ENCODE peak calls at places on chromosome 9, in ten cellular contexts. One of them, this sample, is unnamed.

GRCh38 chr9:33651125-33651524 is 127.1 kb downstream of the ANKRD18B start:
- DNase-seq in PC-3: no peak
- DNase-seq in adipocyte: no peak
- DNase-seq in M059J: no peak
- DNase-seq in neural progenitor cell: peak
- DNase-seq in activated effector memory CD4-positive, alpha-beta T cell treated with Interleukin-2 at 50 U/mL for 16 hours: no peak
- DNase-seq in AG20443: no peak
- DNase-seq in kidney tubule cell: no peak
- DNase-seq in mucosa of gallbladder: no peak
- DNase-seq in NCI-H774: no peak
- DNase-seq in this sample: no peak

GRCh38 chr9:78021692-78022091 is 9.9 kb downstream of the GNAQ start:
- DNase-seq in adipocyte: peak
- DNase-seq in activated effector memory CD4-positive, alpha-beta T cell treated with Interleukin-2 at 50 U/mL for 16 hours: no peak
- DNase-seq in neural progenitor cell: peak
- DNase-seq in PC-3: no peak
- DNase-seq in kidney tubule cell: peak
- DNase-seq in M059J: no peak
- DNase-seq in mucosa of gallbladder: peak
- DNase-seq in NCI-H774: no peak
- DNase-seq in AG20443: no peak
- DNase-seq in this sample: no peak

GRCh38 chr9:97557606-97558095 is 56.2 kb downstream of the TMOD1 start:
- DNase-seq in NCI-H774: no peak
- DNase-seq in neural progenitor cell: no peak
- DNase-seq in PC-3: no peak
- DNase-seq in adipocyte: no peak
- DNase-seq in kidney tubule cell: no peak
- DNase-seq in activated effector memory CD4-positive, alpha-beta T cell treated with Interleukin-2 at 50 U/mL for 16 hours: no peak
- DNase-seq in AG20443: no peak
- DNase-seq in mucosa of gallbladder: peak
- DNase-seq in M059J: no peak
- DNase-seq in this sample: no peak

GRCh38 chr9:108489567-108489966 is 366.2 kb downstream of the ACTL7B start:
- DNase-seq in PC-3: no peak
- DNase-seq in NCI-H774: no peak
- DNase-seq in neural progenitor cell: no peak
- DNase-seq in kidney tubule cell: no peak
- DNase-seq in adipocyte: no peak
- DNase-seq in activated effector memory CD4-positive, alpha-beta T cell treated with Interleukin-2 at 50 U/mL for 16 hours: no peak
- DNase-seq in mucosa of gallbladder: no peak
- DNase-seq in M059J: no peak
- DNase-seq in AG20443: no peak
- DNase-seq in this sample: no peak

GRCh38 chr9:107819772-107820171 is 330.2 kb upstream of the KLF4 start:
- DNase-seq in kidney tubule cell: no peak
- DNase-seq in adipocyte: no peak
- DNase-seq in NCI-H774: peak
- DNase-seq in M059J: no peak
- DNase-seq in PC-3: no peak
- DNase-seq in AG20443: no peak
- DNase-seq in mucosa of gallbladder: peak
- DNase-seq in activated effector memory CD4-positive, alpha-beta T cell treated with Interleukin-2 at 50 U/mL for 16 hours: no peak
- DNase-seq in neural progenitor cell: peak
- DNase-seq in this sample: no peak

GRCh38 chr9:97057651-97058050 is 18.7 kb upstream of the CTSV start:
- DNase-seq in activated effector memory CD4-positive, alpha-beta T cell treated with Interleukin-2 at 50 U/mL for 16 hours: no peak
- DNase-seq in neural progenitor cell: no peak
- DNase-seq in PC-3: no peak
- DNase-seq in adipocyte: no peak
- DNase-seq in M059J: no peak
- DNase-seq in mucosa of gallbladder: no peak
- DNase-seq in AG20443: no peak
- DNase-seq in NCI-H774: no peak
- DNase-seq in kidney tubule cell: no peak
- DNase-seq in this sample: no peak

GRCh38 chr9:112377087-112377486 is 2.8 kb upstream of the HSDL2 start:
- DNase-seq in neural progenitor cell: no peak
- DNase-seq in PC-3: no peak
- DNase-seq in M059J: peak
- DNase-seq in NCI-H774: no peak
- DNase-seq in mucosa of gallbladder: no peak
- DNase-seq in kidney tubule cell: no peak
- DNase-seq in AG20443: no peak
- DNase-seq in activated effector memory CD4-positive, alpha-beta T cell treated with Interleukin-2 at 50 U/mL for 16 hours: no peak
- DNase-seq in adipocyte: no peak
- DNase-seq in this sample: no peak

GRCh38 chr9:31390352-31391025 is 994.0 kb upstream of the ACO1 start:
- DNase-seq in neural progenitor cell: peak
- DNase-seq in kidney tubule cell: no peak
- DNase-seq in mucosa of gallbladder: no peak
- DNase-seq in activated effector memory CD4-positive, alpha-beta T cell treated with Interleukin-2 at 50 U/mL for 16 hours: no peak
- DNase-seq in adipocyte: no peak
- DNase-seq in NCI-H774: no peak
- DNase-seq in AG20443: no peak
- DNase-seq in M059J: no peak
- DNase-seq in PC-3: no peak
- DNase-seq in this sample: no peak

GRCh38 chr9:101758300-101758930 is 20.0 kb upstream of the GRIN3A start:
- DNase-seq in neural progenitor cell: no peak
- DNase-seq in activated effector memory CD4-positive, alpha-beta T cell treated with Interleukin-2 at 50 U/mL for 16 hours: no peak
- DNase-seq in adipocyte: no peak
- DNase-seq in PC-3: no peak
- DNase-seq in mucosa of gallbladder: no peak
- DNase-seq in NCI-H774: no peak
- DNase-seq in AG20443: no peak
- DNase-seq in kidney tubule cell: no peak
- DNase-seq in M059J: no peak
- DNase-seq in this sample: no peak

GRCh38 chr9:117734523-117735314 is 30.5 kb downstream of the TLR4 start:
- DNase-seq in NCI-H774: no peak
- DNase-seq in activated effector memory CD4-positive, alpha-beta T cell treated with Interleukin-2 at 50 U/mL for 16 hours: no peak
- DNase-seq in PC-3: no peak
- DNase-seq in adipocyte: peak
- DNase-seq in kidney tubule cell: peak
- DNase-seq in M059J: peak
- DNase-seq in neural progenitor cell: no peak
- DNase-seq in mucosa of gallbladder: no peak
- DNase-seq in AG20443: peak
- DNase-seq in this sample: no peak

GRCh38 chr9:103287361-103287760 is 292.2 kb downstream of the CYLC2 start:
- DNase-seq in NCI-H774: no peak
- DNase-seq in mucosa of gallbladder: no peak
- DNase-seq in PC-3: no peak
- DNase-seq in AG20443: no peak
- DNase-seq in neural progenitor cell: no peak
- DNase-seq in activated effector memory CD4-positive, alpha-beta T cell treated with Interleukin-2 at 50 U/mL for 16 hours: no peak
- DNase-seq in M059J: no peak
- DNase-seq in kidney tubule cell: no peak
- DNase-seq in adipocyte: no peak
- DNase-seq in this sample: no peak

GRCh38 chr9:130029591-130029990 is 13.4 kb downstream of the FNBP1 start:
- DNase-seq in mucosa of gallbladder: no peak
- DNase-seq in kidney tubule cell: no peak
- DNase-seq in neural progenitor cell: no peak
- DNase-seq in NCI-H774: no peak
- DNase-seq in AG20443: no peak
- DNase-seq in activated effector memory CD4-positive, alpha-beta T cell treated with Interleukin-2 at 50 U/mL for 16 hours: no peak
- DNase-seq in M059J: no peak
- DNase-seq in PC-3: no peak
- DNase-seq in adipocyte: no peak
- DNase-seq in this sample: no peak

GRCh38 chr9:71795097-71795807 is 26.9 kb upstream of the CEMIP2 start:
- DNase-seq in kidney tubule cell: peak
- DNase-seq in NCI-H774: no peak
- DNase-seq in neural progenitor cell: no peak
- DNase-seq in M059J: no peak
- DNase-seq in adipocyte: no peak
- DNase-seq in mucosa of gallbladder: no peak
- DNase-seq in PC-3: no peak
- DNase-seq in activated effector memory CD4-positive, alpha-beta T cell treated with Interleukin-2 at 50 U/mL for 16 hours: no peak
- DNase-seq in AG20443: no peak
- DNase-seq in this sample: no peak

GRCh38 chr9:14343236-14343947 is 29.5 kb upstream of the NFIB start:
- DNase-seq in PC-3: no peak
- DNase-seq in AG20443: no peak
- DNase-seq in M059J: no peak
- DNase-seq in kidney tubule cell: no peak
- DNase-seq in NCI-H774: no peak
- DNase-seq in neural progenitor cell: no peak
- DNase-seq in mucosa of gallbladder: no peak
- DNase-seq in adipocyte: no peak
- DNase-seq in activated effector memory CD4-positive, alpha-beta T cell treated with Interleukin-2 at 50 U/mL for 16 hours: no peak
- DNase-seq in this sample: no peak

GRCh38 chr9:136901516-136902258 is 15.4 kb downstream of the TRAF2 start:
- DNase-seq in activated effector memory CD4-positive, alpha-beta T cell treated with Interleukin-2 at 50 U/mL for 16 hours: peak
- DNase-seq in mucosa of gallbladder: peak
- DNase-seq in adipocyte: peak
- DNase-seq in AG20443: peak
- DNase-seq in neural progenitor cell: no peak
- DNase-seq in M059J: peak
- DNase-seq in PC-3: peak
- DNase-seq in kidney tubule cell: peak
- DNase-seq in NCI-H774: no peak
- DNase-seq in this sample: peak

GRCh38 chr9:98708933-98709911 is at the start of gene GABBR2:
- DNase-seq in PC-3: no peak
- DNase-seq in AG20443: no peak
- DNase-seq in neural progenitor cell: peak
- DNase-seq in NCI-H774: no peak
- DNase-seq in activated effector memory CD4-positive, alpha-beta T cell treated with Interleukin-2 at 50 U/mL for 16 hours: no peak
- DNase-seq in mucosa of gallbladder: no peak
- DNase-seq in kidney tubule cell: peak
- DNase-seq in M059J: no peak
- DNase-seq in adipocyte: peak
- DNase-seq in this sample: no peak

GRCh38 chr9:114775121-114775520 is 30.7 kb downstream of the TNFSF15 start:
- DNase-seq in PC-3: no peak
- DNase-seq in kidney tubule cell: no peak
- DNase-seq in M059J: no peak
- DNase-seq in NCI-H774: no peak
- DNase-seq in adipocyte: no peak
- DNase-seq in neural progenitor cell: no peak
- DNase-seq in mucosa of gallbladder: no peak
- DNase-seq in AG20443: no peak
- DNase-seq in activated effector memory CD4-positive, alpha-beta T cell treated with Interleukin-2 at 50 U/mL for 16 hours: no peak
- DNase-seq in this sample: no peak

GRCh38 chr9:37364751-37365360 is 57.6 kb upstream of the GRHPR start:
- DNase-seq in AG20443: no peak
- DNase-seq in NCI-H774: no peak
- DNase-seq in neural progenitor cell: no peak
- DNase-seq in mucosa of gallbladder: no peak
- DNase-seq in kidney tubule cell: peak
- DNase-seq in adipocyte: no peak
- DNase-seq in M059J: no peak
- DNase-seq in activated effector memory CD4-positive, alpha-beta T cell treated with Interleukin-2 at 50 U/mL for 16 hours: no peak
- DNase-seq in PC-3: peak
- DNase-seq in this sample: no peak